ENCODE peak calls at places on chromosome 22, in nine cellular contexts. Q is fibroblast of pulmonary artery, P is cardiac fibroblast, S is lower leg skin, K is GM13976, R is tibial artery, F is spleen, V is sigmoid colon, A is kidney epithelial cell. J is an unnamed sample.

GRCh38 chr22:48744283-48744641 is 1083.4 kb downstream of the BRD1 start:
- DNase-seq in Q (no peak), P (no peak), S (no peak), K (no peak), R (no peak), F (peak), V (no peak), A (no peak), J (no peak)

GRCh38 chr22:20131856-20132685 is 467 bp downstream of the ZDHHC8 start:
- DNase-seq in Q (no peak), P (no peak), S (no peak), K (no peak), R (no peak), F (peak), V (peak), A (no peak), J (no peak)

GRCh38 chr22:20857838-20858614 is 585 bp downstream of the PI4KA start:
- DNase-seq in Q (peak), P (peak), S (peak), K (peak), R (peak), F (peak), V (peak), A (no peak), J (peak)

GRCh38 chr22:20316217-20316843 is 3.5 kb downstream of the DGCR6L start:
- DNase-seq in Q (no peak), P (no peak), S (peak), K (no peak), R (no peak), F (peak), V (peak), A (no peak), J (no peak)

GRCh38 chr22:36405671-36406070 is 17.9 kb upstream of the MYH9 start:
- DNase-seq in Q (peak), P (peak), S (no peak), K (no peak), R (peak), F (peak), V (no peak), A (no peak), J (no peak)

GRCh38 chr22:48338793-48339705 is 1488.6 kb downstream of the BRD1 start:
- DNase-seq in Q (no peak), P (no peak), S (no peak), K (no peak), R (no peak), F (peak), V (peak), A (no peak), J (no peak)

GRCh38 chr22:47000888-47001287 is 238.4 kb downstream of the TBC1D22A start:
- DNase-seq in Q (no peak), P (no peak), S (no peak), K (peak), R (no peak), F (no peak), V (no peak), A (no peak), J (peak)

GRCh38 chr22:32994921-32995320 is 63.3 kb downstream of the SYN3 start:
- DNase-seq in Q (no peak), P (no peak), S (no peak), K (no peak), R (no peak), F (no peak), V (no peak), A (no peak), J (no peak)

GRCh38 chr22:29073618-29074275 is 912 bp downstream of the KREMEN1 start:
- DNase-seq in Q (no peak), P (no peak), S (peak), K (peak), R (no peak), F (peak), V (no peak), A (no peak), J (no peak)

GRCh38 chr22:19430890-19431541 is 517 bp downstream of the HIRA start:
- DNase-seq in Q (peak), P (peak), S (no peak), K (peak), R (no peak), F (peak), V (no peak), A (no peak), J (no peak)

GRCh38 chr22:50473088-50473487 is 1.7 kb downstream of the SBF1 start:
- DNase-seq in Q (no peak), P (no peak), S (no peak), K (peak), R (no peak), F (peak), V (no peak), A (no peak), J (no peak)

GRCh38 chr22:50340157-50340879 is 2.8 kb upstream of the PPP6R2 start:
- DNase-seq in Q (peak), P (no peak), S (no peak), K (no peak), R (no peak), F (no peak), V (no peak), A (no peak), J (no peak)

GRCh38 chr22:36977401-36977861 is 41.8 kb downstream of the TST start:
- DNase-seq in Q (no peak), P (peak), S (no peak), K (peak), R (no peak), F (peak), V (peak), A (no peak), J (peak)

GRCh38 chr22:50606126-50606525 is 5.5 kb downstream of the MAPK8IP2 start:
- DNase-seq in Q (no peak), P (no peak), S (no peak), K (peak), R (no peak), F (no peak), V (peak), A (no peak), J (no peak)

GRCh38 chr22:37121887-37122591 is 12.5 kb upstream of the TMPRSS6 start:
- DNase-seq in Q (peak), P (peak), S (no peak), K (peak), R (no peak), F (peak), V (no peak), A (peak), J (peak)

GRCh38 chr22:48365386-48365785 is 1462.3 kb downstream of the BRD1 start:
- DNase-seq in Q (no peak), P (no peak), S (no peak), K (no peak), R (peak), F (no peak), V (no peak), A (no peak), J (no peak)

GRCh38 chr22:37069719-37070118 is 18.2 kb downstream of the KCTD17 start:
- DNase-seq in Q (no peak), P (no peak), S (no peak), K (no peak), R (no peak), F (no peak), V (no peak), A (no peak), J (no peak)

GRCh38 chr22:19863571-19863970 is 8.9 kb upstream of the GNB1L start:
- DNase-seq in Q (no peak), P (no peak), S (no peak), K (no peak), R (no peak), F (no peak), V (no peak), A (no peak), J (no peak)

GRCh38 chr22:46272196-46272595 is 4.4 kb downstream of the TTC38 start:
- DNase-seq in Q (no peak), P (no peak), S (no peak), K (no peak), R (peak), F (no peak), V (no peak), A (no peak), J (no peak)

GRCh38 chr22:19941365-19942070 is at the start of the genes COMT and TXNRD2:
- DNase-seq in Q (peak), P (peak), S (no peak), K (peak), R (peak), F (peak), V (peak), A (no peak), J (no peak)

DNA sequence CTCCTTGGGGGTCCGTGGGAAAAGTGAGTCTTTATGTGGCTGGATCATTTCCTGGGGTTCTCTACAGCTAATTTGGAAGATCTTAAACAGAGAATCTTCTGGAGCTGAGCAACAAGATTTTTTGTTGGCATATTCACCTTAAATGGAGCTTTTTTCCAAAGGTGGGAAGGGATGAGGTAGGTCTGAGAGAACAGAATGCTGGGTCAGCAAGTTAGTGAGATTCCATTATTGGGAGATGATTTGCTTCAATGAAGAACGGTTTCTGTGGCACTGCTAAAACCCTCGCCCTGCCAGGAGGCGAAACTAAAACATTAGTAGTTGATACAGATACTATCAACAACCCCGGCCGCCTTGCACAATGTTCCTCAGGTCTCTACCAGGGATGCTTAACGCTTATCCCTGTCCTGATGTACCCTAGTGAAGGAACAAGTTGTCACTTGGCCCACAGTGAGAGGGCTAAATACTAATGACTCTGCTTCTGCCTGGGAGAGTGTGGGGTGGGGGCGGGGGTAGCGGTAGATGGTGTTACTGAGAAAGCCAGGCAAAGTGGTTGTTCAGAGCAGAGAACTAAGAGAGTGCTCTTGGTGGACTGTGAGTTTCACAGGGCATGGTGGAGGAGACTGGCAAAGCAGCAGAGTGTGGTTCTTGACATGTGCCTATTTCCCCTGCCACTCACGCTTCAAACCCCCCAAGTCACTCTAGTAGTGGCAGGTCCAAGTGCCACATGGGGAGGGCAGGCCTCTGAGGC is 63.7 kb upstream of the CYP2D6 start:
- DNase-seq in Q (no peak), P (no peak), S (no peak), K (no peak), R (no peak), F (no peak), V (no peak), A (no peak), J (no peak)
- TF ChIP-seq CTCF in Q (no peak), P (no peak), S (no peak), K (no peak), R (no peak), F (no peak), V (no peak), A (no peak), J (no peak)

DNA sequence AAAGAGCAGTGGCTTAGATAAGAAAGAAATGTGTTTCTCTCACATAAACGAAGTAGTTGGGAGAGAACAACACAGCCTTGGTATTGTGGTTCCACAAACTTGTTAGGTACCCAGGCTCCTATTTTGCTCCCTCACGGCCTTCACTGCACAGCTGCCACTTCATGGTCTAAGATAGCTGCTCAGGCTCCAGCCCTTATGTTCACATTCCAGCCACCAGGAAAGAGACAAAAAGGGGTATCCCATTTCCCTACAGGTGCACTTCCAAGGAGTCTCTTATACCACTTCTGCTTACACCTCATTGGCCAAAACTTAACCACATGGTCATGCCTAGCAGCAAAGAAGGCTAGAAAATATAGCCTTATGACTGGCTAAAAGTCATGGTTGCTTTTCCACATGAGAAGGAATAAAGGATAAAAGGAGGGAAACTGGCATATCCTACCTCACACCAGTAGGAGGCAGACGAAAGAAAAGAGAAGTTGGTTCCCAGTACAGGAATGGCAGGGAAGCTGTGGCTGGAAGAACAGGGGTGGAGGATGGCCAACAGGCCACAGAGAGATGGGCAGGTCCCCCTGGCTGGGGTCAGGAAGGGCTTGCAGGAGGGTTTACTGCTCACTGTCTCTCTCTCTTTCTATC is 5.4 kb upstream of the HDHD5 start:
- DNase-seq in Q (no peak), P (peak), S (no peak), K (no peak), R (no peak), F (peak), V (no peak), A (no peak), J (no peak)
- TF ChIP-seq CTCF in Q (peak), P (peak), S (no peak), K (no peak), R (no peak), F (no peak), V (no peak), A (peak), J (peak)

GRCh38 chr22:27144345-27144744 is 487.0 kb downstream of the MIAT start:
- DNase-seq in Q (no peak), P (no peak), S (no peak), K (no peak), R (no peak), F (no peak), V (no peak), A (no peak), J (no peak)
- TF ChIP-seq CTCF in Q (peak), P (no peak), S (no peak), K (no peak), R (no peak), F (no peak), V (no peak), A (no peak), J (no peak)

GRCh38 chr22:41500303-41500702 is 31.4 kb downstream of the ACO2 start:
- DNase-seq in Q (no peak), P (no peak), S (no peak), K (no peak), R (no peak), F (no peak), V (no peak), A (no peak), J (no peak)

GRCh38 chr22:41499624-41500280 is 30.8 kb downstream of the ACO2 start:
- DNase-seq in Q (no peak), P (no peak), S (no peak), K (no peak), R (no peak), F (no peak), V (no peak), A (no peak), J (no peak)

GRCh38 chr22:41498322-41498721 is 29.4 kb downstream of the ACO2 start:
- DNase-seq in Q (no peak), P (no peak), S (peak), K (no peak), R (no peak), F (no peak), V (no peak), A (no peak), J (no peak)

GRCh38 chr22:41504397-41504796 is 35.5 kb downstream of the ACO2 start:
- DNase-seq in Q (no peak), P (peak), S (no peak), K (no peak), R (peak), F (no peak), V (no peak), A (no peak), J (no peak)

GRCh38 chr22:41501209-41501608 is 32.3 kb downstream of the ACO2 start:
- DNase-seq in Q (no peak), P (no peak), S (no peak), K (peak), R (no peak), F (no peak), V (no peak), A (no peak), J (no peak)
- TF ChIP-seq CTCF in Q (peak), P (peak), S (no peak), K (peak), R (no peak), F (no peak), V (no peak), A (peak), J (peak)

GRCh38 chr22:43429426-43429825 is 17.6 kb downstream of the MPPED1 start:
- DNase-seq in Q (no peak), P (no peak), S (no peak), K (no peak), R (no peak), F (no peak), V (no peak), A (no peak), J (no peak)

GRCh38 chr22:43433904-43434600 is 22.2 kb downstream of the MPPED1 start:
- DNase-seq in Q (no peak), P (no peak), S (no peak), K (no peak), R (peak), F (peak), V (peak), A (no peak), J (no peak)

GRCh38 chr22:43432883-43433415 is 21.1 kb downstream of the MPPED1 start:
- DNase-seq in Q (no peak), P (no peak), S (no peak), K (no peak), R (peak), F (peak), V (peak), A (no peak), J (no peak)

GRCh38 chr22:43433451-43433850 is 21.6 kb downstream of the MPPED1 start:
- DNase-seq in Q (no peak), P (no peak), S (no peak), K (no peak), R (peak), F (peak), V (peak), A (no peak), J (no peak)

GRCh38 chr22:43431821-43432554 is 20.2 kb downstream of the MPPED1 start:
- DNase-seq in Q (no peak), P (no peak), S (no peak), K (no peak), R (no peak), F (peak), V (no peak), A (no peak), J (no peak)
- TF ChIP-seq CTCF in Q (no peak), P (no peak), S (no peak), K (no peak), R (no peak), F (no peak), V (no peak), A (no peak), J (no peak)

DNA sequence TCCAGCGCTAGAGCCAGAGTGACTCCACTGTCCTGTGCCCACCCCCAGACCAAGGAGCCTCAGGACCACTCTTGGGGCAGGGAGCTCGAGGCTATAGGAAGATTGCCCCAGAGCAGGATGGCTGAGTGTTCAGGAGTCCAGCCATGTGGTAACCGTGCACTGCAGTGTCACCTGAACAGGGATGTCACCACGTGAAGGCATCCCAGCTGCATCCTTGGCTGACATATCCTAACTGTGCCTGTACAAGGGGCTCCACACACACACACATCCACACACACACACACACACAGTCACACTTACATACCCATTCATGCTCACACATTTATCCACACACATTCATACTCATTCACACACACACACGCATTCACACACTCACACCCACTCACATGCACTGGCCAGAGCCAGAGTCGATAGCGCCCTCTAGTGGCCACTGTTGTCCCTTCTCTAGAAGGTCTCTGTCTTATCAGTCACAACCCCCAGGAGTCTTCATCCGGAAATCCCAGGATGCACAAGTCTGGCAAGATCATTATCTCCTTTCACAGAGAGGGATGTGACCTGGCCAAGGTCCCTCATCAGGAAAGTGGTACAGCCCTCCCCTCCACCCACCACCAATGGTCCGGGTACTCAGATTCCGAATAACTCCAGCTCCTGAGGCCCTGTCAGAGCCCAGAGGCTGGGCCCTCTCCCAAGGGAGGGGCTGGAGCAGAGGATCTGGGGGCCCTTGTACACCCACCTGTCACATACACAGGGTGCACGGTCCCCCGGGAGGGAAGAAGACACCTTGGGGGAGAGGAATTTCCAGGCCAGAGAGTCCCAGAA is 55.1 kb downstream of the IGLL5 start:
- DNase-seq in Q (peak), P (peak), S (no peak), K (peak), R (peak), F (peak), V (peak), A (no peak), J (peak)
- TF ChIP-seq CTCF in Q (peak), P (peak), S (no peak), K (peak), R (peak), F (peak), V (peak), A (peak), J (peak)

GRCh38 chr22:38435010-38435409 is 20.0 kb downstream of the KCNJ4 start:
- DNase-seq in Q (no peak), P (no peak), S (no peak), K (no peak), R (no peak), F (no peak), V (no peak), A (no peak), J (no peak)
- TF ChIP-seq CTCF in Q (no peak), P (no peak), S (no peak), K (no peak), R (no peak), F (no peak), V (no peak), A (no peak), J (no peak)

GRCh38 chr22:25213221-25213620 is 6.2 kb upstream of the CRYBB2 start:
- DNase-seq in Q (no peak), P (no peak), S (no peak), K (no peak), R (no peak), F (no peak), V (no peak), A (no peak), J (no peak)
- TF ChIP-seq CTCF in Q (no peak), P (no peak), S (no peak), K (no peak), R (no peak), F (no peak), V (no peak), A (no peak), J (no peak)